ENCODE peak calls at places on chromosomes 6 and 20, in six cellular contexts. K, Z, L, W, Y and S are unnamed samples.

GRCh38 chr6:157393667-157394329 is 12.8 kb downstream of the ZDHHC14 start:
- DNase-seq in K (no peak), Z (no peak), L (no peak), W (no peak), Y (no peak), S (no peak)

GRCh38 chr6:140082867-140083297 is 708.4 kb upstream of the CITED2 start:
- DNase-seq in L (no peak), Y (no peak), K (no peak), W (no peak), Z (no peak), S (no peak)

GRCh38 chr20:49593441-49594142 is 25.7 kb upstream of the PTGIS start:
- DNase-seq in Z (no peak), K (no peak), Y (no peak), L (no peak), W (no peak), S (no peak)

GRCh38 chr6:98137391-98137790 is 697.0 kb upstream of the POU3F2 start:
- DNase-seq in L (no peak), W (no peak), Z (no peak), K (no peak), Y (no peak), S (no peak)

GRCh38 chr6:48074368-48074767 is 36.6 kb downstream of the PTCHD4 start:
- DNase-seq in Y (no peak), K (no peak), Z (no peak), W (no peak), L (no peak), S (no peak)

GRCh38 chr20:44104807-44105517 is 82.0 kb downstream of the JPH2 start:
- DNase-seq in L (no peak), Y (peak), Z (no peak), W (no peak), K (no peak), S (no peak)

GRCh38 chr6:87742106-87742505 is 40.1 kb upstream of the AKIRIN2 start:
- DNase-seq in W (peak), Y (no peak), K (no peak), Z (no peak), L (peak), S (peak)

GRCh38 chr6:170067923-170068360 is 222.9 kb downstream of the DLL1 start:
- DNase-seq in W (peak), Y (no peak), Z (no peak), L (no peak), K (peak), S (no peak)

GRCh38 chr6:158568549-158568948 is 8.7 kb downstream of the TMEM181 start:
- DNase-seq in K (no peak), W (no peak), Z (no peak), L (no peak), Y (no peak), S (no peak)

GRCh38 chr6:43769526-43770416 is at the start of gene VEGFA:
- DNase-seq in K (peak), W (peak), Y (peak), L (peak), Z (peak), S (peak)

GRCh38 chr6:81476881-81477280 is 275.6 kb downstream of the TENT5A start:
- DNase-seq in K (no peak), Y (no peak), L (no peak), Z (no peak), W (no peak), S (no peak)

GRCh38 chr6:29751480-29751879 is 28.2 kb downstream of the HLA-F start:
- DNase-seq in L (no peak), W (no peak), K (no peak), Z (no peak), Y (no peak), S (no peak)
- H3K27ac ChIP-seq in L (peak), W (peak), K (peak), Z (peak), Y (no peak), S (no peak)

DNA sequence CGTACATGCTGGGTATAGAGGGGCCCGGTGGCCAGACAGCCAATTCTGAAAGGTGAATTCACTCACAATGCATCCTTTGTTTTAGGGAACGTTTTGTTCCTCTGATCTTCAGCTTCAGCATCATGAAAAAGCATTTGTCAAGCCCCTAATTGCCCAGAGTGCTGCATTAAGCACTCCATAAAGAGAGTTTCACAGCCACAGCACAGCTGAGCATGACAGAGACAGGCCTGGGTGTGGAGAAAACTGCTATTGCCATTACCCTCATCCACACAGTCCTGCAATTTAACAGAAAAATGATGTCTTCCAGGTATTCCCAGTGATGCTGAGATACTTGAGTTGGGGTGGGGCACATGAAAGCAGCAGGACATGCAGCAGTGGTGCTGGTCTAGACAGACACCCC is 39.9 kb upstream of the BACH2 start:
- DNase-seq in Y (no peak), L (no peak), W (no peak), K (no peak), Z (no peak), S (no peak)
- H3K27ac ChIP-seq in Y (no peak), L (no peak), W (no peak), K (no peak), Z (no peak), S (no peak)

GRCh38 chr6:155187096-155187495 is 76.7 kb upstream of the CLDN20 start:
- DNase-seq in Z (no peak), Y (no peak), L (no peak), K (no peak), W (no peak), S (no peak)

GRCh38 chr6:155186052-155186658 is 77.7 kb upstream of the CLDN20 start:
- DNase-seq in Y (no peak), K (no peak), L (no peak), Z (no peak), W (no peak), S (no peak)

GRCh38 chr6:155188707-155189496 is 74.9 kb upstream of the CLDN20 start:
- DNase-seq in Y (peak), W (no peak), L (no peak), Z (no peak), K (no peak), S (no peak)

GRCh38 chr6:155190667-155191066 is 73.1 kb upstream of the CLDN20 start:
- DNase-seq in W (no peak), Y (no peak), Z (no peak), L (no peak), K (no peak), S (no peak)

GRCh38 chr6:155187994-155188706 is 75.7 kb upstream of the CLDN20 start:
- DNase-seq in W (no peak), K (no peak), Y (no peak), Z (no peak), L (no peak), S (no peak)
- H3K27ac ChIP-seq in W (no peak), K (peak), Y (no peak), Z (peak), L (peak), S (no peak)

DNA sequence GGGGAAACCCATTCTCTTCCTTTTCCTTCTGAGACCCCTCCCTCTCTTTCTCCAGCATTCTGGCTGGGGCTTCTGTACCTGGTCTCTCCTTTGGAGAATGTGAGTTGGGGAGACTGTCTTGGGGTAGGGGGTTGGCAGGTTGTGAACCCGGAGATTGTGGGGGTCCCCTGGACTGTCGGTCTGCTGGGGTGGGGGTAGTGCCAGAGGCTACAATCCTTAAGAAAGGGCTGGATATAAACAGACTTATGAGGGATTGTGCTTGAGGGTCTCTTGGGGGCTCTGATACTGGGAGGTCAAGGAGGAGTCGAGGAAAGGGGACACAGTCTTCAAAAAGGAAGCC is 2.4 kb downstream of the SPAG4 start:
- DNase-seq in L (no peak), Z (no peak), K (no peak), W (peak), Y (no peak), S (no peak)
- H3K27ac ChIP-seq in L (peak), Z (peak), K (peak), W (no peak), Y (peak), S (no peak)

DNA sequence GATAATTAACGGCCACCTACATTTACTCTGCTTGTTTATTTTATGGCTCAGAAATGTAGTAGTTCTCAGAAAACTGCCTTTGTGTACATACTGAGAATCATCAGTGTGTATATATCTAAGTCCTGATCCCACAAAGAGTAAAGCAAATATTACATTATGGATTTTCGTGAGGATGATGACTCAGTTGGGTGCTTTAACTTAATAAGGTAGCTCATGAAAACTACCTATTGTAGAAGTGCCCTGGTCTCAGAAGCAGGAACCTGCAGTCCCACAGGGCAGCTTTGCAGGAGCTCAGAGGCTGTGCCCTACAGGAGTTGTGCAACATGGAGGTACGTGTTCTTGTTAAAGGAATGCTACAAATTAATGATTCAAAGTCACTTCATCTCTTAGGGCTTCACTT is 108.2 kb downstream of the PLG start:
- DNase-seq in L (no peak), Z (no peak), K (no peak), Y (no peak), W (no peak), S (no peak)
- H3K27ac ChIP-seq in L (no peak), Z (no peak), K (no peak), Y (no peak), W (no peak), S (no peak)

GRCh38 chr6:80425089-80425823 is 318.8 kb downstream of the BCKDHB start:
- DNase-seq in Y (peak), W (no peak), K (no peak), L (no peak), Z (no peak), S (no peak)
- H3K27ac ChIP-seq in Y (peak), W (no peak), K (no peak), L (no peak), Z (no peak), S (no peak)

DNA sequence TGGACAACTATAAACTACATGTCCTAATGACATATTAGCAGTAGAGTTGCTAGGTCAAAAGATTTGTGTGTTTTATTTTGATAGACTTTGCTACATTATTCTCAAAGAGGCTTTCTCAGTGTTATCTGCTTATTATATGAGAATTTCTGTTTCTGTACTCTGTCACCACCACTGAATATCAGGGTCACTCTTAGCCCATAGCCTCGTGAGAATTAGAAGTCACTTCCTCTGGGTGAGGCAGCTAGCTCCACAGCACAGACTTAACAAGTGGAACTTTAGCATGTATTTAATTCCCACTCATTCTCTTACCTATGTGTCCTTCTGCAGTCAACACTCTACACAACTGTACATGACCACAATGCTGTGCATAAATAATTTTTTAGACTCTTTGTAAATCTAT is 6.7 kb downstream of the PHACTR2 start:
- DNase-seq in Z (no peak), W (no peak), K (no peak), L (no peak), Y (no peak), S (no peak)
- H3K27ac ChIP-seq in Z (no peak), W (no peak), K (no peak), L (peak), Y (no peak), S (no peak)

GRCh38 chr6:125156496-125156895 is 2.9 kb downstream of the TPD52L1 start:
- DNase-seq in K (no peak), Z (no peak), W (no peak), Y (no peak), L (no peak), S (no peak)
- H3K27ac ChIP-seq in K (no peak), Z (no peak), W (no peak), Y (no peak), L (peak), S (no peak)

GRCh38 chr6:5761370-5761769 is 245.4 kb downstream of the NRN1 start:
- DNase-seq in W (no peak), Z (no peak), L (peak), K (no peak), Y (no peak), S (no peak)
- H3K27ac ChIP-seq in W (no peak), Z (no peak), L (peak), K (no peak), Y (no peak), S (no peak)